ENCODE peak calls at places on chromosomes 2 and 18, in five cellular contexts. F, B, T, H and Q are unnamed samples.
A peak's percentile ranks its signal among the peaks of the same experiment; 100 is the strongest.

GRCh38 chr18:56910967-56911366 is 235.9 kb upstream of the BOD1L2 start:
- DNase-seq in T (no peak), F (no peak), B (no peak), H (no peak), Q (no peak)

GRCh38 chr2:146135245-146135644 is 1615.3 kb upstream of the ZEB2 start:
- DNase-seq in B (no peak), F (no peak), H (no peak), T (no peak), Q (no peak)

GRCh38 chr2:82795446-82795845 is 1663.6 kb downstream of the SUCLG1 start:
- DNase-seq in F (peak; percentile 71), H (peak; percentile 76), B (no peak), T (no peak), Q (no peak)

GRCh38 chr2:189624648-189625355 is 36.5 kb upstream of the ASNSD1 start:
- DNase-seq in B (no peak), H (no peak), F (no peak), T (no peak), Q (no peak)

GRCh38 chr18:32661486-32662299 is 111.1 kb downstream of the KLHL14 start:
- DNase-seq in B (no peak), T (no peak), F (peak; percentile 91), H (peak; percentile 27), Q (no peak)

GRCh38 chr2:85801871-85802270 is 48.1 kb downstream of the ATOH8 start:
- DNase-seq in B (no peak), T (no peak), F (no peak), H (no peak), Q (no peak)

GRCh38 chr2:64819774-64820688 is 166.3 kb upstream of the SERTAD2 start:
- DNase-seq in B (no peak), T (no peak), H (no peak), F (no peak), Q (peak; percentile 49)

GRCh38 chr2:169507698-169508097 is 1.8 kb upstream of the KLHL41 start:
- DNase-seq in T (no peak), B (no peak), H (no peak), F (peak; percentile 71), Q (peak; percentile 10)

GRCh38 chr2:109166811-109167210 is 37.8 kb downstream of the SH3RF3 start:
- DNase-seq in H (no peak), B (no peak), T (no peak), F (no peak), Q (no peak)

GRCh38 chr2:75525434-75526308 is 35.1 kb downstream of the EVA1A start:
- DNase-seq in T (no peak), B (no peak), H (no peak), F (peak; percentile 85), Q (no peak)

GRCh38 chr18:3504637-3505036 is 54.7 kb downstream of the TGIF1 start:
- DNase-seq in H (no peak), T (no peak), B (no peak), F (no peak), Q (no peak)

GRCh38 chr2:64019083-64019974 is at the start of gene VPS54:
- DNase-seq in T (no peak), B (peak; percentile 80), H (no peak), F (peak; percentile 38), Q (peak; percentile 55)

GRCh38 chr2:143034292-143035074 is 94.7 kb upstream of the ARHGAP15 start:
- DNase-seq in F (peak; percentile 81), H (peak; percentile 40), T (no peak), B (peak; percentile 67), Q (peak; percentile 85)

GRCh38 chr2:134932864-134933526 is 14.4 kb downstream of the CCNT2 start:
- DNase-seq in F (no peak), T (no peak), B (no peak), H (no peak), Q (no peak)

GRCh38 chr18:59993560-59993959 is 93.8 kb downstream of the PMAIP1 start:
- DNase-seq in F (peak; percentile 42), T (no peak), B (no peak), H (no peak), Q (no peak)

GRCh38 chr18:37578886-37579513 is 13.4 kb upstream of the CELF4 start:
- DNase-seq in F (peak; percentile 74), B (peak; percentile 54), T (no peak), H (no peak), Q (peak; percentile 37)

GRCh38 chr2:168801961-168802824 is at the start of gene NOSTRIN:
- DNase-seq in H (no peak), F (no peak), B (peak; percentile 51), T (no peak), Q (no peak)

GRCh38 chr2:45874324-45874723 is 222.8 kb downstream of the PRKCE start:
- DNase-seq in B (no peak), F (no peak), H (no peak), T (peak; percentile 24), Q (no peak)

GRCh38 chr2:89841476-89841840 is 1150.0 kb downstream of the RPIA start:
- DNase-seq in T (no peak), H (no peak), B (no peak), F (no peak), Q (no peak)

GRCh38 chr18:48999569-48999968 is 48.8 kb upstream of the SMAD7 start:
- DNase-seq in B (no peak), H (no peak), F (no peak), T (no peak), Q (no peak)

GRCh38 chr18:59696311-59697235 is 650 bp downstream of the CCBE1 start:
- DNase-seq in H (no peak), B (no peak), F (peak; percentile 36), T (no peak), Q (no peak)

GRCh38 chr2:184875911-184876310 is 277.6 kb downstream of the ZNF804A start:
- DNase-seq in H (no peak), F (no peak), B (no peak), T (no peak), Q (no peak)

GRCh38 chr2:201500534-201500933 is 49.0 kb downstream of the STRADB start:
- DNase-seq in H (no peak), B (no peak), F (peak; percentile 52), T (no peak), Q (no peak)

GRCh38 chr18:5628512-5629255 is 84.9 kb upstream of the EPB41L3 start:
- DNase-seq in F (peak; percentile 13), T (no peak), H (no peak), B (no peak), Q (peak; percentile 29)

GRCh38 chr2:1648241-1649102 is 95.8 kb downstream of the PXDN start:
- DNase-seq in B (no peak), F (no peak), T (no peak), H (no peak), Q (no peak)

GRCh38 chr2:96819101-96819875 is 3.2 kb downstream of the CNNM3 start:
- DNase-seq in F (no peak), B (peak; percentile 54), H (no peak), T (peak; percentile 68), Q (no peak)

GRCh38 chr2:60965514-60965815 is 52.1 kb upstream of the PEX13 start:
- DNase-seq in F (no peak), B (no peak), H (no peak), T (no peak), Q (no peak)

GRCh38 chr18:33212363-33212762 is 228.2 kb downstream of the CCDC178 start:
- DNase-seq in T (no peak), F (peak; percentile 3), B (no peak), H (no peak), Q (no peak)

GRCh38 chr2:3489449-3490115 is 29.7 kb downstream of the ADI1 start:
- DNase-seq in F (no peak), B (no peak), T (no peak), H (no peak), Q (no peak)

GRCh38 chr18:68215931-68216330 is 499.0 kb downstream of the TMX3 start:
- DNase-seq in T (no peak), F (peak; percentile 30), B (no peak), H (no peak), Q (no peak)

GRCh38 chr18:28075501-28075900 is 101.4 kb downstream of the CDH2 start:
- DNase-seq in B (no peak), H (no peak), F (peak; percentile 23), T (no peak), Q (no peak)